ENCODE peak calls at places on chromosome 12, in nine cellular contexts. One of them, this sample, is unnamed.

GRCh38 chr12:75977952-75978671 is 53.5 kb downstream of the PHLDA1 start:
- DNase-seq in RCC 7860: peak; percentile 98
- DNase-seq in AG04450: peak; percentile 99
- DNase-seq in upper lobe of right lung: no peak
- DNase-seq in NCI-H1694: no peak
- DNase-seq in activated CD8-positive, alpha-beta T cell treated with anti-CD3 and anti-CD28 coated beads, Interleukin-2, amount 10 ng/mL, durations not matched to agents 7 days and 5 days: peak; percentile 89
- DNase-seq in nucleus accumbens: peak; percentile 26
- DNase-seq in GM12878: peak; percentile 94
- DNase-seq in NCI-H2081: peak; percentile 27
- DNase-seq in this sample: no peak

GRCh38 chr12:111180830-111181726 is 187.8 kb downstream of the PHETA1 start:
- DNase-seq in RCC 7860: no peak
- DNase-seq in AG04450: no peak
- DNase-seq in upper lobe of right lung: peak; percentile 73
- DNase-seq in NCI-H1694: peak; percentile 97
- DNase-seq in activated CD8-positive, alpha-beta T cell treated with anti-CD3 and anti-CD28 coated beads, Interleukin-2, amount 10 ng/mL, durations not matched to agents 7 days and 5 days: no peak
- DNase-seq in nucleus accumbens: peak; percentile 59
- DNase-seq in GM12878: no peak
- DNase-seq in NCI-H2081: peak; percentile 60
- DNase-seq in this sample: no peak

GRCh38 chr12:99111600-99111999 is 466.5 kb downstream of the APAF1 start:
- DNase-seq in RCC 7860: no peak
- DNase-seq in AG04450: no peak
- DNase-seq in upper lobe of right lung: no peak
- DNase-seq in NCI-H1694: no peak
- DNase-seq in activated CD8-positive, alpha-beta T cell treated with anti-CD3 and anti-CD28 coated beads, Interleukin-2, amount 10 ng/mL, durations not matched to agents 7 days and 5 days: no peak
- DNase-seq in nucleus accumbens: no peak
- DNase-seq in GM12878: no peak
- DNase-seq in NCI-H2081: peak; percentile 85
- DNase-seq in this sample: peak; percentile 34

GRCh38 chr12:123118397-123118945 is 32.4 kb downstream of the PITPNM2 start:
- DNase-seq in RCC 7860: no peak
- DNase-seq in AG04450: peak; percentile 57
- DNase-seq in upper lobe of right lung: no peak
- DNase-seq in NCI-H1694: no peak
- DNase-seq in activated CD8-positive, alpha-beta T cell treated with anti-CD3 and anti-CD28 coated beads, Interleukin-2, amount 10 ng/mL, durations not matched to agents 7 days and 5 days: no peak
- DNase-seq in nucleus accumbens: no peak
- DNase-seq in GM12878: no peak
- DNase-seq in NCI-H2081: no peak
- DNase-seq in this sample: peak; percentile 82

GRCh38 chr12:74890237-74890599 is 319.4 kb downstream of the KCNC2 start:
- DNase-seq in RCC 7860: peak; percentile 86
- DNase-seq in AG04450: peak; percentile 53
- DNase-seq in upper lobe of right lung: no peak
- DNase-seq in NCI-H1694: no peak
- DNase-seq in activated CD8-positive, alpha-beta T cell treated with anti-CD3 and anti-CD28 coated beads, Interleukin-2, amount 10 ng/mL, durations not matched to agents 7 days and 5 days: no peak
- DNase-seq in nucleus accumbens: no peak
- DNase-seq in GM12878: no peak
- DNase-seq in NCI-H2081: no peak
- DNase-seq in this sample: no peak

GRCh38 chr12:109555431-109556315 is 17.6 kb downstream of the MMAB start:
- DNase-seq in RCC 7860: no peak
- DNase-seq in AG04450: no peak
- DNase-seq in upper lobe of right lung: no peak
- DNase-seq in NCI-H1694: no peak
- DNase-seq in activated CD8-positive, alpha-beta T cell treated with anti-CD3 and anti-CD28 coated beads, Interleukin-2, amount 10 ng/mL, durations not matched to agents 7 days and 5 days: no peak
- DNase-seq in nucleus accumbens: no peak
- DNase-seq in GM12878: no peak
- DNase-seq in NCI-H2081: peak; percentile 13
- DNase-seq in this sample: no peak

GRCh38 chr12:104282109-104282508 is 21.4 kb upstream of the EID3 start:
- DNase-seq in RCC 7860: no peak
- DNase-seq in AG04450: no peak
- DNase-seq in upper lobe of right lung: no peak
- DNase-seq in NCI-H1694: no peak
- DNase-seq in activated CD8-positive, alpha-beta T cell treated with anti-CD3 and anti-CD28 coated beads, Interleukin-2, amount 10 ng/mL, durations not matched to agents 7 days and 5 days: no peak
- DNase-seq in nucleus accumbens: no peak
- DNase-seq in GM12878: no peak
- DNase-seq in NCI-H2081: no peak
- DNase-seq in this sample: no peak

GRCh38 chr12:100668939-100669536 is 95.6 kb downstream of the GAS2L3 start:
- DNase-seq in RCC 7860: peak; percentile 36
- DNase-seq in AG04450: peak; percentile 16
- DNase-seq in upper lobe of right lung: peak; percentile 88
- DNase-seq in NCI-H1694: peak; percentile 34
- DNase-seq in activated CD8-positive, alpha-beta T cell treated with anti-CD3 and anti-CD28 coated beads, Interleukin-2, amount 10 ng/mL, durations not matched to agents 7 days and 5 days: peak; percentile 59
- DNase-seq in nucleus accumbens: peak; percentile 80
- DNase-seq in GM12878: no peak
- DNase-seq in NCI-H2081: peak; percentile 85
- DNase-seq in this sample: peak; percentile 89

GRCh38 chr12:53782093-53782703 is 30.4 kb upstream of the CISTR start:
- DNase-seq in RCC 7860: no peak
- DNase-seq in AG04450: no peak
- DNase-seq in upper lobe of right lung: no peak
- DNase-seq in NCI-H1694: peak; percentile 50
- DNase-seq in activated CD8-positive, alpha-beta T cell treated with anti-CD3 and anti-CD28 coated beads, Interleukin-2, amount 10 ng/mL, durations not matched to agents 7 days and 5 days: no peak
- DNase-seq in nucleus accumbens: no peak
- DNase-seq in GM12878: no peak
- DNase-seq in NCI-H2081: no peak
- DNase-seq in this sample: no peak

GRCh38 chr12:83040339-83040738 is 353.6 kb downstream of the TMTC2 start:
- DNase-seq in RCC 7860: no peak
- DNase-seq in AG04450: no peak
- DNase-seq in upper lobe of right lung: no peak
- DNase-seq in NCI-H1694: no peak
- DNase-seq in activated CD8-positive, alpha-beta T cell treated with anti-CD3 and anti-CD28 coated beads, Interleukin-2, amount 10 ng/mL, durations not matched to agents 7 days and 5 days: no peak
- DNase-seq in nucleus accumbens: no peak
- DNase-seq in GM12878: no peak
- DNase-seq in NCI-H2081: no peak
- DNase-seq in this sample: no peak

GRCh38 chr12:118061011-118061875 is at the start of gene WSB2:
- DNase-seq in RCC 7860: no peak
- DNase-seq in AG04450: no peak
- DNase-seq in upper lobe of right lung: peak; percentile 92
- DNase-seq in NCI-H1694: no peak
- DNase-seq in activated CD8-positive, alpha-beta T cell treated with anti-CD3 and anti-CD28 coated beads, Interleukin-2, amount 10 ng/mL, durations not matched to agents 7 days and 5 days: peak; percentile 64
- DNase-seq in nucleus accumbens: peak; percentile 89
- DNase-seq in GM12878: no peak
- DNase-seq in NCI-H2081: peak; percentile 64
- DNase-seq in this sample: peak; percentile 73

GRCh38 chr12:42652048-42652447 is 62.5 kb upstream of the PRICKLE1 start:
- DNase-seq in RCC 7860: no peak
- DNase-seq in AG04450: no peak
- DNase-seq in upper lobe of right lung: no peak
- DNase-seq in NCI-H1694: no peak
- DNase-seq in activated CD8-positive, alpha-beta T cell treated with anti-CD3 and anti-CD28 coated beads, Interleukin-2, amount 10 ng/mL, durations not matched to agents 7 days and 5 days: no peak
- DNase-seq in nucleus accumbens: no peak
- DNase-seq in GM12878: no peak
- DNase-seq in NCI-H2081: no peak
- DNase-seq in this sample: no peak

GRCh38 chr12:68176252-68176651 is 16.7 kb upstream of the IFNG start:
- DNase-seq in RCC 7860: no peak
- DNase-seq in AG04450: no peak
- DNase-seq in upper lobe of right lung: no peak
- DNase-seq in NCI-H1694: no peak
- DNase-seq in activated CD8-positive, alpha-beta T cell treated with anti-CD3 and anti-CD28 coated beads, Interleukin-2, amount 10 ng/mL, durations not matched to agents 7 days and 5 days: no peak
- DNase-seq in nucleus accumbens: no peak
- DNase-seq in GM12878: no peak
- DNase-seq in NCI-H2081: no peak
- DNase-seq in this sample: no peak

GRCh38 chr12:27185234-27186045 is 58.6 kb upstream of the STK38L start:
- DNase-seq in RCC 7860: peak; percentile 70
- DNase-seq in AG04450: no peak
- DNase-seq in upper lobe of right lung: no peak
- DNase-seq in NCI-H1694: no peak
- DNase-seq in activated CD8-positive, alpha-beta T cell treated with anti-CD3 and anti-CD28 coated beads, Interleukin-2, amount 10 ng/mL, durations not matched to agents 7 days and 5 days: peak; percentile 74
- DNase-seq in nucleus accumbens: no peak
- DNase-seq in GM12878: peak; percentile 85
- DNase-seq in NCI-H2081: no peak
- DNase-seq in this sample: no peak

GRCh38 chr12:39692258-39692853 is 72.8 kb upstream of the ABCD2 start:
- DNase-seq in RCC 7860: peak; percentile 25
- DNase-seq in AG04450: no peak
- DNase-seq in upper lobe of right lung: no peak
- DNase-seq in NCI-H1694: no peak
- DNase-seq in activated CD8-positive, alpha-beta T cell treated with anti-CD3 and anti-CD28 coated beads, Interleukin-2, amount 10 ng/mL, durations not matched to agents 7 days and 5 days: no peak
- DNase-seq in nucleus accumbens: no peak
- DNase-seq in GM12878: no peak
- DNase-seq in NCI-H2081: no peak
- DNase-seq in this sample: no peak

GRCh38 chr12:76489737-76490136 is 69.8 kb downstream of the OSBPL8 start:
- DNase-seq in RCC 7860: no peak
- DNase-seq in AG04450: no peak
- DNase-seq in upper lobe of right lung: no peak
- DNase-seq in NCI-H1694: no peak
- DNase-seq in activated CD8-positive, alpha-beta T cell treated with anti-CD3 and anti-CD28 coated beads, Interleukin-2, amount 10 ng/mL, durations not matched to agents 7 days and 5 days: no peak
- DNase-seq in nucleus accumbens: no peak
- DNase-seq in GM12878: no peak
- DNase-seq in NCI-H2081: no peak
- DNase-seq in this sample: no peak

GRCh38 chr12:28184378-28184777 is 5.9 kb upstream of the CCDC91 start:
- DNase-seq in RCC 7860: no peak
- DNase-seq in AG04450: no peak
- DNase-seq in upper lobe of right lung: no peak
- DNase-seq in NCI-H1694: no peak
- DNase-seq in activated CD8-positive, alpha-beta T cell treated with anti-CD3 and anti-CD28 coated beads, Interleukin-2, amount 10 ng/mL, durations not matched to agents 7 days and 5 days: no peak
- DNase-seq in nucleus accumbens: no peak
- DNase-seq in GM12878: no peak
- DNase-seq in NCI-H2081: no peak
- DNase-seq in this sample: no peak

GRCh38 chr12:123337053-123337452 is 27.6 kb downstream of the SBNO1 start:
- DNase-seq in RCC 7860: no peak
- DNase-seq in AG04450: no peak
- DNase-seq in upper lobe of right lung: no peak
- DNase-seq in NCI-H1694: no peak
- DNase-seq in activated CD8-positive, alpha-beta T cell treated with anti-CD3 and anti-CD28 coated beads, Interleukin-2, amount 10 ng/mL, durations not matched to agents 7 days and 5 days: no peak
- DNase-seq in nucleus accumbens: no peak
- DNase-seq in GM12878: no peak
- DNase-seq in NCI-H2081: no peak
- DNase-seq in this sample: no peak

GRCh38 chr12:13074396-13075113 is 28.9 kb downstream of the GSG1 start:
- DNase-seq in RCC 7860: no peak
- DNase-seq in AG04450: no peak
- DNase-seq in upper lobe of right lung: no peak
- DNase-seq in NCI-H1694: no peak
- DNase-seq in activated CD8-positive, alpha-beta T cell treated with anti-CD3 and anti-CD28 coated beads, Interleukin-2, amount 10 ng/mL, durations not matched to agents 7 days and 5 days: no peak
- DNase-seq in nucleus accumbens: no peak
- DNase-seq in GM12878: no peak
- DNase-seq in NCI-H2081: no peak
- DNase-seq in this sample: no peak

GRCh38 chr12:4107436-4107878 is 166.1 kb upstream of the CCND2 start:
- DNase-seq in RCC 7860: peak; percentile 34
- DNase-seq in AG04450: peak; percentile 8
- DNase-seq in upper lobe of right lung: no peak
- DNase-seq in NCI-H1694: peak; percentile 19
- DNase-seq in activated CD8-positive, alpha-beta T cell treated with anti-CD3 and anti-CD28 coated beads, Interleukin-2, amount 10 ng/mL, durations not matched to agents 7 days and 5 days: peak; percentile 89
- DNase-seq in nucleus accumbens: no peak
- DNase-seq in GM12878: peak; percentile 86
- DNase-seq in NCI-H2081: no peak
- DNase-seq in this sample: no peak

GRCh38 chr12:93199831-93200236 is 177.9 kb upstream of the NUDT4 start:
- DNase-seq in RCC 7860: no peak
- DNase-seq in AG04450: no peak
- DNase-seq in upper lobe of right lung: no peak
- DNase-seq in NCI-H1694: no peak
- DNase-seq in activated CD8-positive, alpha-beta T cell treated with anti-CD3 and anti-CD28 coated beads, Interleukin-2, amount 10 ng/mL, durations not matched to agents 7 days and 5 days: no peak
- DNase-seq in nucleus accumbens: no peak
- DNase-seq in GM12878: no peak
- DNase-seq in NCI-H2081: no peak
- DNase-seq in this sample: no peak

GRCh38 chr12:43586646-43587245 is 34.7 kb upstream of the ADAMTS20 start:
- DNase-seq in RCC 7860: no peak
- DNase-seq in AG04450: no peak
- DNase-seq in upper lobe of right lung: no peak
- DNase-seq in NCI-H1694: no peak
- DNase-seq in activated CD8-positive, alpha-beta T cell treated with anti-CD3 and anti-CD28 coated beads, Interleukin-2, amount 10 ng/mL, durations not matched to agents 7 days and 5 days: no peak
- DNase-seq in nucleus accumbens: no peak
- DNase-seq in GM12878: no peak
- DNase-seq in NCI-H2081: no peak
- DNase-seq in this sample: no peak

GRCh38 chr12:43370299-43370698 is 181.7 kb downstream of the ADAMTS20 start:
- DNase-seq in RCC 7860: peak; percentile 47
- DNase-seq in AG04450: peak; percentile 18
- DNase-seq in upper lobe of right lung: no peak
- DNase-seq in NCI-H1694: no peak
- DNase-seq in activated CD8-positive, alpha-beta T cell treated with anti-CD3 and anti-CD28 coated beads, Interleukin-2, amount 10 ng/mL, durations not matched to agents 7 days and 5 days: no peak
- DNase-seq in nucleus accumbens: no peak
- DNase-seq in GM12878: no peak
- DNase-seq in NCI-H2081: no peak
- DNase-seq in this sample: no peak

GRCh38 chr12:115988629-115989563 is 288.6 kb downstream of the MED13L start:
- DNase-seq in RCC 7860: no peak
- DNase-seq in AG04450: no peak
- DNase-seq in upper lobe of right lung: no peak
- DNase-seq in NCI-H1694: no peak
- DNase-seq in activated CD8-positive, alpha-beta T cell treated with anti-CD3 and anti-CD28 coated beads, Interleukin-2, amount 10 ng/mL, durations not matched to agents 7 days and 5 days: no peak
- DNase-seq in nucleus accumbens: no peak
- DNase-seq in GM12878: no peak
- DNase-seq in NCI-H2081: no peak
- DNase-seq in this sample: no peak

GRCh38 chr12:115362319-115362976 is 678.5 kb upstream of the TBX3 start:
- DNase-seq in RCC 7860: no peak
- DNase-seq in AG04450: no peak
- DNase-seq in upper lobe of right lung: no peak
- DNase-seq in NCI-H1694: no peak
- DNase-seq in activated CD8-positive, alpha-beta T cell treated with anti-CD3 and anti-CD28 coated beads, Interleukin-2, amount 10 ng/mL, durations not matched to agents 7 days and 5 days: no peak
- DNase-seq in nucleus accumbens: no peak
- DNase-seq in GM12878: no peak
- DNase-seq in NCI-H2081: no peak
- DNase-seq in this sample: no peak

GRCh38 chr12:117178745-117179144 is 11.5 kb downstream of the FBXO21 start:
- DNase-seq in RCC 7860: no peak
- DNase-seq in AG04450: no peak
- DNase-seq in upper lobe of right lung: no peak
- DNase-seq in NCI-H1694: no peak
- DNase-seq in activated CD8-positive, alpha-beta T cell treated with anti-CD3 and anti-CD28 coated beads, Interleukin-2, amount 10 ng/mL, durations not matched to agents 7 days and 5 days: no peak
- DNase-seq in nucleus accumbens: no peak
- DNase-seq in GM12878: no peak
- DNase-seq in NCI-H2081: no peak
- DNase-seq in this sample: no peak